ENCODE peak calls at places on chromosomes 7 and 10, in ten cellular contexts. I is sigmoid colon; L is hepatocyte; J is left lung; V is uterus; M is MM.1S; H is CD8-positive, alpha-beta T cell; A is endothelial cell of umbilical vein; U is mammary epithelial cell; G is left ventricle myocardium inferior. Q is an unnamed sample.

GRCh38 chr7:75977741-75978140 is 16.7 kb downstream of the TMEM120A start:
- DNase-seq in L (no peak), U (no peak), I (peak), A (no peak), G (peak), M (no peak), V (peak), H (no peak), J (peak), Q (peak)

GRCh38 chr10:103542764-103543616 is 49.5 kb downstream of the NEURL1 start:
- DNase-seq in L (peak), H (no peak), M (peak), I (no peak), V (peak), G (no peak), A (peak), U (peak), J (no peak), Q (peak)

GRCh38 chr7:102472126-102473041 is 6.3 kb downstream of the POLR2J start:
- DNase-seq in V (no peak), A (no peak), U (no peak), J (peak), H (no peak), G (no peak), M (peak), I (peak), L (no peak), Q (no peak)

GRCh38 chr7:85750454-85750949 is 563.6 kb upstream of the SEMA3D start:
- DNase-seq in I (no peak), H (no peak), A (peak), L (peak), M (peak), U (peak), G (no peak), V (no peak), J (peak), Q (no peak)

GRCh38 chr7:17274551-17275245 is 23.8 kb upstream of the AHR start:
- DNase-seq in M (no peak), V (no peak), L (no peak), I (no peak), H (no peak), G (no peak), J (no peak), A (peak), U (peak), Q (no peak)

GRCh38 chr7:151754688-151755130 is 122.2 kb downstream of the PRKAG2 start:
- DNase-seq in G (no peak), M (no peak), V (no peak), A (no peak), J (no peak), H (no peak), L (no peak), U (no peak), I (no peak), Q (no peak)

GRCh38 chr10:99548041-99548530 is 15.3 kb downstream of the NKX2-3 start:
- DNase-seq in J (no peak), H (no peak), V (no peak), M (peak), G (no peak), I (no peak), U (peak), L (no peak), A (peak), Q (no peak)

GRCh38 chr7:131305152-131305551 is 22.5 kb upstream of the MKLN1 start:
- DNase-seq in J (no peak), H (no peak), M (no peak), A (no peak), V (no peak), U (no peak), L (no peak), I (no peak), G (no peak), Q (no peak)

GRCh38 chr7:95059842-95060313 is 152.5 kb downstream of the PPP1R9A start:
- DNase-seq in V (peak), H (no peak), J (no peak), L (no peak), I (peak), M (no peak), U (no peak), G (no peak), A (no peak), Q (no peak)

GRCh38 chr10:3932597-3933380 is 147.8 kb upstream of the KLF6 start:
- DNase-seq in J (no peak), G (no peak), A (no peak), I (no peak), V (no peak), U (no peak), H (no peak), L (no peak), M (no peak), Q (no peak)

GRCh38 chr7:34673066-34673465 is 15.0 kb downstream of the NPSR1 start:
- DNase-seq in I (no peak), V (no peak), A (no peak), G (no peak), U (no peak), M (no peak), H (no peak), J (no peak), L (no peak), Q (no peak)

GRCh38 chr10:63697956-63698814 is 177.0 kb downstream of the REEP3 start:
- DNase-seq in M (no peak), J (no peak), H (no peak), U (no peak), V (no peak), A (no peak), L (no peak), I (no peak), G (no peak), Q (no peak)

GRCh38 chr10:77505431-77506334 is 131.9 kb downstream of the KCNMA1 start:
- DNase-seq in U (peak), I (no peak), M (no peak), H (no peak), G (no peak), A (no peak), V (no peak), J (no peak), L (peak), Q (no peak)

GRCh38 chr7:20152511-20152910 is 64.7 kb downstream of the MACC1 start:
- DNase-seq in A (no peak), U (peak), J (no peak), G (no peak), M (no peak), I (no peak), V (no peak), H (no peak), L (no peak), Q (no peak)

GRCh38 chr10:113492181-113492580 is 60.7 kb upstream of the HABP2 start:
- DNase-seq in U (no peak), A (no peak), I (no peak), J (no peak), H (no peak), M (no peak), V (no peak), G (no peak), L (no peak), Q (no peak)

GRCh38 chr10:124605001-124605370 is 139.2 kb downstream of the FAM53B start:
- DNase-seq in U (no peak), M (no peak), V (no peak), G (no peak), A (no peak), I (no peak), L (no peak), J (peak), H (no peak), Q (no peak)

GRCh38 chr7:48042216-48042615 is 6.9 kb downstream of the C7orf57 start:
- DNase-seq in G (no peak), L (no peak), M (no peak), H (no peak), V (no peak), U (peak), I (no peak), J (no peak), A (peak), Q (no peak)

GRCh38 chr7:95545666-95546065 is 50.6 kb downstream of the PDK4 start:
- DNase-seq in V (no peak), A (peak), I (no peak), H (no peak), G (no peak), L (no peak), M (no peak), J (no peak), U (peak), Q (no peak)

GRCh38 chr7:127924874-127925273 is 106.4 kb downstream of the LRRC4 start:
- DNase-seq in L (no peak), G (no peak), V (no peak), A (no peak), U (no peak), H (no peak), I (no peak), J (no peak), M (no peak), Q (no peak)

GRCh38 chr10:20877986-20878979 is 18.8 kb downstream of the NEBL start:
- DNase-seq in V (no peak), G (no peak), H (no peak), A (no peak), U (peak), M (no peak), L (no peak), I (no peak), J (no peak), Q (no peak)

GRCh38 chr10:78955206-78955605 is 113.6 kb upstream of the ZMIZ1 start:
- DNase-seq in M (no peak), U (no peak), I (no peak), H (no peak), A (no peak), G (no peak), L (no peak), J (no peak), V (no peak), Q (no peak)

GRCh38 chr7:53743697-53744096 is 708.3 kb downstream of the POM121L12 start:
- DNase-seq in H (no peak), M (no peak), G (no peak), V (no peak), I (no peak), J (no peak), U (no peak), L (no peak), A (no peak), Q (no peak)

GRCh38 chr7:77903597-77903996 is 105.0 kb downstream of the PHTF2 start:
- DNase-seq in A (no peak), I (no peak), H (no peak), V (no peak), L (no peak), J (no peak), U (no peak), G (no peak), M (no peak), Q (no peak)

GRCh38 chr7:77338883-77339629 is 77.1 kb downstream of the GSAP start:
- DNase-seq in A (no peak), L (peak), U (no peak), I (no peak), H (no peak), M (no peak), V (no peak), J (no peak), G (no peak), Q (no peak)

GRCh38 chr10:86367339-86367951 is 850 bp upstream of the GRID1 start:
- DNase-seq in L (no peak), H (no peak), G (no peak), M (no peak), V (no peak), I (peak), A (no peak), U (no peak), J (peak), Q (peak)

GRCh38 chr7:30931927-30932540 is 20.4 kb downstream of the AQP1 start:
- DNase-seq in L (peak), A (no peak), U (no peak), G (no peak), V (no peak), H (no peak), I (peak), M (no peak), J (peak), Q (no peak)

GRCh38 chr7:123637203-123637602 is 18.5 kb upstream of the LMOD2 start:
- DNase-seq in V (no peak), A (no peak), L (no peak), J (no peak), G (no peak), I (no peak), H (no peak), U (no peak), M (no peak), Q (no peak)

GRCh38 chr7:30549933-30550493 is 44.7 kb upstream of the GARS1 start:
- DNase-seq in G (no peak), I (no peak), H (no peak), M (no peak), V (no peak), J (no peak), A (peak), L (no peak), U (peak), Q (no peak)

GRCh38 chr7:77473240-77474005 is 57.3 kb upstream of the GSAP start:
- DNase-seq in I (no peak), A (no peak), H (no peak), V (no peak), J (no peak), U (no peak), G (no peak), L (no peak), M (no peak), Q (no peak)

GRCh38 chr7:135512135-135512887 is 2.4 kb upstream of the CNOT4 start:
- DNase-seq in M (peak), U (peak), I (no peak), A (peak), J (no peak), V (no peak), L (peak), H (no peak), G (no peak), Q (no peak)

GRCh38 chr10:112711366-112711765 is 238.7 kb upstream of the TCF7L2 start:
- DNase-seq in A (no peak), M (no peak), L (no peak), I (no peak), U (no peak), J (no peak), G (no peak), V (no peak), H (no peak), Q (no peak)

GRCh38 chr7:121084256-121084655 is 95.7 kb downstream of the CPED1 start:
- DNase-seq in I (no peak), A (no peak), L (no peak), G (no peak), M (no peak), H (no peak), V (no peak), U (no peak), J (no peak), Q (no peak)

GRCh38 chr7:121083790-121084251 is 95.3 kb downstream of the CPED1 start:
- DNase-seq in U (peak), J (no peak), A (peak), L (no peak), M (no peak), H (no peak), I (no peak), G (no peak), V (no peak), Q (no peak)

GRCh38 chr7:121085922-121086321 is 97.4 kb downstream of the CPED1 start:
- DNase-seq in U (no peak), I (no peak), L (no peak), V (no peak), G (no peak), M (no peak), H (no peak), A (no peak), J (no peak), Q (no peak)

GRCh38 chr7:121083138-121083789 is 94.8 kb downstream of the CPED1 start:
- DNase-seq in V (no peak), M (no peak), U (peak), L (no peak), G (no peak), A (peak), I (no peak), J (no peak), H (no peak), Q (no peak)

DNA sequence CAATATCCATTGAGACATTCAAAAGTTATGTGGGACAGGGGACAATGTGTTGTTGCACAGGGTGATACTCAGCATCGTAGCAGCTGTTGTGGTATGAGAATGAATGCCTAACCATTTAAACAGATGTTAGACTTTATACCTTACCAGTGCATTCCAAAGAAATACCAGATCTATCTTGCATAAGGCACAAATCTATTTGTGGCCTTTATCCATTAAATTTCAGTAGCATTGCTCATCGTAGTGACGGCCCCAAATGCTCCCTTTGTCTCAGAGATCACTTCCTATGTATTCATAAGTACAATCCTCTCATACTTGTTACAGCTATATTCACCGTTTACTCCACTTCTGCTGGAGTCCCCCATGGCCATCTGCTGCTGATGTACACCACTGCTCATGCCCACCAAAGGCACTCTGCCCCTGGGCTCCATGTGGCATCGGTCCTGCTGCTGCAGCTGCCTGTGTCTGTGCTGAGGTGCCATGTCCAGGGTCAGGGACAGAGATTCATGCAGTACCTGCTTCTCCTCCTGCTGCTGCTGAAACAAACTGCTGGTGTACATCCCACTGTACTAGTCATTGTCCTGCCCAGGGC is 96.3 kb downstream of the CPED1 start:
- DNase-seq in V (no peak), J (peak), L (no peak), M (no peak), A (peak), U (peak), I (no peak), H (no peak), G (no peak), Q (no peak)
- H3K4me3 ChIP-seq in V (no peak), J (no peak), L (no peak), M (no peak), A (no peak), U (peak), I (no peak), H (no peak), G (peak), Q (peak)

GRCh38 chr10:1196656-1197055 is 140.5 kb downstream of the WDR37 start:
- DNase-seq in H (no peak), L (no peak), J (no peak), M (no peak), I (no peak), U (no peak), V (no peak), A (no peak), G (no peak), Q (no peak)

GRCh38 chr10:1199345-1199673 is 143.1 kb downstream of the WDR37 start:
- DNase-seq in V (no peak), J (peak), A (no peak), G (no peak), I (no peak), L (no peak), U (no peak), H (no peak), M (no peak), Q (no peak)

GRCh38 chr10:1199897-1200721 is 143.9 kb downstream of the WDR37 start:
- DNase-seq in L (no peak), J (peak), G (no peak), U (no peak), M (no peak), I (no peak), H (no peak), V (no peak), A (no peak), Q (no peak)

GRCh38 chr10:1197384-1197783 is 141.2 kb downstream of the WDR37 start:
- DNase-seq in A (no peak), M (no peak), H (no peak), G (no peak), L (peak), I (no peak), V (no peak), U (no peak), J (no peak), Q (no peak)

GRCh38 chr10:1198453-1199344 is 142.5 kb downstream of the WDR37 start:
- DNase-seq in L (no peak), A (no peak), G (no peak), I (no peak), V (no peak), H (no peak), U (no peak), M (no peak), J (no peak), Q (no peak)
- H3K27ac ChIP-seq in L (peak), A (no peak), G (no peak), I (no peak), V (no peak), H (no peak), U (no peak), M (no peak), J (no peak), Q (no peak)

DNA sequence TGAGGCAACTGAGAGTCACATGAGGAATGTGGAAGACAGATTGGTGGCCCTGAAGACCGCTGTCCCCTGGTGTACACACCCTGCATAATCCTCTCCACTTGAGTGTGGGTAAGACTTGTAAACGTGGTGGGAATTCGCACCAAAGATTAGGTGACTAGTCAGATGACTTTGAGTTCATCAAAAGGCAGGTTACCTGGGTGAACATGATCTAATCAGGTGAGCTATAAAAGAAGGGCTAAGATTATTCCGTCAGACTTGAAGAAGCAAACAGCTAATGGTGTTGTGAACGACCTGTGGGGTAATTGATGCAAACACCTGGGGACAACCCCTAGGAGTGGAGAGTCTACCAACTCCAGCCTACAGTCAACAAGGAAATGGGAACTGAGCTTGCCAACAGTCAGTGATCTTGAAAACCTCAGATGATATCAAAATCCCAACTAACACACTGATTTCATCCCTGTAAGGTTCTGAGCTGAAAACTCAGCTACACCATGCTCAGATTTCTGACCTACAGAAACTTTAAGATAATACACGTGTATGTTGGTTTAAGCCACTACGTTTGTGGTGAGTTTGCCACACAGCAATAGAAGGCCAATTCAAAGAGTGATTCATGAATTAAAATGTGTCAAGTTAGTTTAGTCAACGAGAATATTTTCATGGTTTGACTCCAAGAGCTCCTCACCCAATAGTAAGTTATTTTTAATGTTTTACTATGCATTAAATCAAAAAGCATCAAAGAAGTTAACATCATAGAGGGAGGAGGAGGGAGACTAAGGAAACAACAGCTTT is 16.7 kb downstream of the PRTFDC1 start:
- DNase-seq in L (peak), G (no peak), V (no peak), I (no peak), J (no peak), M (no peak), H (no peak), U (no peak), A (no peak), Q (no peak)
- TF ChIP-seq CTCF in L (no peak), G (no peak), V (no peak), I (no peak), J (no peak), M (no peak), H (no peak), U (no peak), A (no peak), Q (no peak)

GRCh38 chr10:13690281-13690825 is 103.6 kb downstream of the PRPF18 start:
- DNase-seq in M (no peak), A (no peak), U (peak), L (no peak), J (no peak), V (no peak), H (no peak), I (peak), G (no peak), Q (no peak)
- H3K4me3 ChIP-seq in M (no peak), A (no peak), U (no peak), L (no peak), J (no peak), V (no peak), H (no peak), I (no peak), G (no peak), Q (no peak)

DNA sequence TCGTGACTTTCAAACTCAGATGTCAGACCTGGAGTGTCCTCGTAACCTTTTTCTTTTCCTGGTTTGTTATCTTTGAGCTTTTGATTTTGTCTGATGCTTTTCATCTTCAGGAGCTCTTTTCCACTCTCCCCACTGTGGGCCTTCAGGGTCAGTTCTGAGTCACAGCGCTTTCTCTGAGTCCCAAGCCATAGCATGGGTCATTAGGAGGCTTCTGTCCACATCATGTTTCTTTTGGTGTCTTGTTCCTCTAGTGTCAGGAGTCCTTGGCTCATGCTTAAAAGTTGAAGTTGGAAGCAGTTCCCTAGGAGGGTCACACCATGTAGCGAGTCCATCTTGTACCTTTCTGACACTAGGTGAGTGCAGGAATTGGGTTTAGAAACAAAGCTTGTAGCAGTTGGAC is 40.3 kb downstream of the DAGLB start:
- DNase-seq in J (no peak), H (no peak), G (no peak), V (no peak), A (no peak), M (no peak), I (no peak), L (no peak), U (no peak), Q (no peak)
- H3K27ac ChIP-seq in J (no peak), H (no peak), G (no peak), V (no peak), A (no peak), M (no peak), I (no peak), L (no peak), U (no peak), Q (no peak)